ENCODE peak calls at places on chromosomes 6 and 20, in six cellular contexts. O is GM12865; P is stimulated activated CD4-positive, alpha-beta T cell treated with anti-CD3 and anti-CD28 coated beads, Interleukin-4, amount 100 ng/mL, for 4 hours; N is activated naive CD4-positive, alpha-beta T cell; Y is activated T-cell treated with anti-CD3 and anti-CD28 coated beads, Interleukin-2, amount 50 U/mL, for 72 hours; K is CD14-positive monocyte. H is an unnamed sample.

GRCh38 chr20:13581451-13581850 is 57.3 kb downstream of the TASP1 start:
- DNase-seq in Y (no peak), P (no peak), O (no peak), N (no peak), K (no peak), H (no peak)

GRCh38 chr20:9739991-9740390 is 98.9 kb downstream of the PAK5 start:
- DNase-seq in N (no peak), O (no peak), Y (no peak), P (no peak), K (no peak), H (no peak)

GRCh38 chr20:20299904-20300303 is 68.0 kb upstream of the INSM1 start:
- DNase-seq in K (no peak), P (no peak), O (no peak), N (no peak), Y (no peak), H (no peak)

GRCh38 chr20:9354579-9354978 is 159.8 kb upstream of the LAMP5 start:
- DNase-seq in P (no peak), Y (no peak), O (no peak), N (no peak), K (no peak), H (no peak)

GRCh38 chr6:3612341-3613041 is 139.0 kb downstream of the PXDC1 start:
- DNase-seq in P (no peak), N (no peak), O (no peak), K (no peak), Y (no peak), H (no peak)

GRCh38 chr6:1023229-1023628 is 288.7 kb upstream of the FOXQ1 start:
- DNase-seq in O (no peak), Y (no peak), N (no peak), P (no peak), K (no peak), H (no peak)

GRCh38 chr6:115365783-115366182 is 694.9 kb downstream of the FRK start:
- DNase-seq in K (no peak), O (no peak), P (no peak), N (no peak), Y (no peak), H (no peak)

GRCh38 chr6:137880633-137881521 is 13.8 kb downstream of the TNFAIP3 start:
- DNase-seq in P (no peak), K (no peak), N (no peak), O (no peak), Y (no peak), H (no peak)

GRCh38 chr6:170063851-170064617 is 226.8 kb downstream of the DLL1 start:
- DNase-seq in P (no peak), K (no peak), N (no peak), O (no peak), Y (no peak), H (no peak)

GRCh38 chr20:48397689-48398005 is 430.2 kb downstream of the PREX1 start:
- DNase-seq in Y (no peak), K (no peak), O (no peak), N (no peak), P (no peak), H (no peak)

GRCh38 chr20:23923891-23924435 is 44.4 kb upstream of the CST5 start:
- DNase-seq in K (no peak), N (no peak), Y (no peak), O (no peak), P (no peak), H (no peak)

GRCh38 chr6:35192301-35192860 is 21.4 kb upstream of the SCUBE3 start:
- DNase-seq in O (no peak), N (no peak), Y (no peak), P (no peak), K (no peak), H (no peak)

GRCh38 chr6:101747711-101748110 is 354.2 kb downstream of the GRIK2 start:
- DNase-seq in Y (no peak), K (no peak), O (no peak), P (no peak), N (no peak), H (no peak)

GRCh38 chr6:7561153-7561964 is 19.9 kb downstream of the DSP start:
- DNase-seq in Y (no peak), K (no peak), N (no peak), P (no peak), O (no peak), H (no peak)

GRCh38 chr6:113936093-113936934 is 34.6 kb downstream of the HDAC2 start:
- DNase-seq in Y (no peak), K (no peak), P (no peak), N (no peak), O (peak), H (no peak)

GRCh38 chr20:17890330-17890729 is 78.3 kb downstream of the SNX5 start:
- DNase-seq in N (no peak), O (no peak), P (no peak), K (no peak), Y (no peak), H (no peak)

GRCh38 chr6:12973302-12973865 is 256.8 kb downstream of the PHACTR1 start:
- DNase-seq in O (no peak), Y (no peak), P (no peak), K (no peak), N (no peak), H (no peak)

GRCh38 chr6:163943647-163944395 is 529.3 kb downstream of the QKI start:
- DNase-seq in N (no peak), P (no peak), Y (no peak), K (no peak), O (no peak), H (no peak)

GRCh38 chr20:5549200-5549599 is 201.0 kb upstream of the SHLD1 start:
- DNase-seq in N (no peak), K (no peak), O (no peak), P (no peak), Y (no peak), H (no peak)

GRCh38 chr6:5096482-5096881 is 11.3 kb downstream of the PPP1R3G start:
- DNase-seq in N (no peak), O (peak), P (no peak), K (no peak), Y (no peak), H (peak)

GRCh38 chr20:3645309-3646066 is 17.7 kb downstream of the GFRA4 start:
- DNase-seq in O (no peak), Y (no peak), P (no peak), K (no peak), N (no peak), H (no peak)

GRCh38 chr20:35303382-35303734 is 11.1 kb upstream of the FAM83C start:
- DNase-seq in Y (no peak), K (no peak), P (no peak), N (no peak), O (no peak), H (no peak)

GRCh38 chr6:96940322-96940721 is 15.8 kb downstream of the KLHL32 start:
- DNase-seq in P (no peak), O (no peak), K (no peak), N (no peak), Y (no peak), H (no peak)